ENCODE peak calls at places on chromosomes 6 and 20, in seven cellular contexts. Z is GM12878, X is HCT116, B is HepG2, T is SK-N-SH, C is K562, J is H1. E is an unnamed sample.

GRCh38 chr6:37507690-37508421 is 8.2 kb upstream of the CCDC167 start:
- DNase-seq in X (no peak), T (peak), C (no peak), J (no peak), B (no peak), Z (no peak), E (peak)

GRCh38 chr6:101558712-101559111 is 165.2 kb downstream of the GRIK2 start:
- DNase-seq in B (no peak), X (no peak), J (no peak), C (no peak), T (peak), Z (no peak), E (no peak)

GRCh38 chr20:25285091-25285647 is 37.3 kb downstream of the PYGB start:
- DNase-seq in X (no peak), J (peak), T (no peak), B (no peak), C (peak), Z (no peak), E (no peak)

GRCh38 chr20:17680128-17680835 is 1.8 kb downstream of the RRBP1 start:
- DNase-seq in J (no peak), C (no peak), T (no peak), B (peak), X (no peak), Z (no peak), E (no peak)

GRCh38 chr6:104604643-104605042 is 255.1 kb downstream of the HACE1 start:
- DNase-seq in X (no peak), J (no peak), B (no peak), Z (no peak), C (no peak), T (peak), E (no peak)

GRCh38 chr6:32852018-32852843 is 1.3 kb downstream of the TAP1 start:
- DNase-seq in C (no peak), J (no peak), X (no peak), T (no peak), B (no peak), Z (no peak), E (peak)

GRCh38 chr6:135922170-135922569 is 70.7 kb downstream of the PDE7B start:
- DNase-seq in X (peak), T (peak), C (no peak), J (no peak), Z (no peak), B (no peak), E (no peak)

GRCh38 chr6:105495515-105495914 is 92.6 kb upstream of the PREP start:
- DNase-seq in C (no peak), B (no peak), X (no peak), Z (no peak), J (no peak), T (no peak), E (no peak)

GRCh38 chr20:63688234-63689045 is 8.0 kb upstream of the TNFRSF6B start:
- DNase-seq in C (no peak), B (no peak), X (no peak), T (no peak), Z (no peak), J (no peak), E (no peak)

GRCh38 chr6:160520043-160520904 is 143.8 kb downstream of the LPA start:
- DNase-seq in X (no peak), T (peak), C (peak), Z (no peak), B (peak), J (peak), E (peak)

GRCh38 chr6:132788658-132789397 is 9.6 kb downstream of the SLC18B1 start:
- DNase-seq in X (no peak), Z (no peak), C (no peak), T (no peak), J (no peak), B (no peak), E (no peak)

GRCh38 chr6:39003072-39003471 is 45.5 kb upstream of the GLP1R start:
- DNase-seq in C (peak), Z (no peak), T (no peak), X (no peak), B (no peak), J (no peak), E (peak)

GRCh38 chr6:138972226-138972665 is 15.8 kb downstream of the REPS1 start:
- DNase-seq in X (no peak), B (no peak), Z (no peak), T (peak), J (no peak), C (no peak), E (no peak)

GRCh38 chr6:54206510-54206909 is 95.3 kb downstream of the MLIP start:
- DNase-seq in B (peak), T (no peak), X (no peak), C (no peak), J (no peak), Z (no peak), E (no peak)

GRCh38 chr6:54204921-54205511 is 93.8 kb downstream of the MLIP start:
- DNase-seq in T (no peak), C (no peak), B (peak), J (no peak), Z (no peak), X (no peak), E (no peak)
- TF ChIP-seq JUND in T (no peak), C (no peak), B (no peak), J (no peak), Z (no peak), X (no peak), E (no peak)

GRCh38 chr6:109834595-109835437 is 143.3 kb upstream of the GPR6 start:
- DNase-seq in B (no peak), C (no peak), X (no peak), Z (no peak), J (no peak), T (no peak), E (no peak)

GRCh38 chr6:109840034-109840433 is 138.1 kb upstream of the GPR6 start:
- DNase-seq in T (no peak), X (no peak), C (no peak), J (no peak), B (no peak), Z (no peak), E (no peak)

DNA sequence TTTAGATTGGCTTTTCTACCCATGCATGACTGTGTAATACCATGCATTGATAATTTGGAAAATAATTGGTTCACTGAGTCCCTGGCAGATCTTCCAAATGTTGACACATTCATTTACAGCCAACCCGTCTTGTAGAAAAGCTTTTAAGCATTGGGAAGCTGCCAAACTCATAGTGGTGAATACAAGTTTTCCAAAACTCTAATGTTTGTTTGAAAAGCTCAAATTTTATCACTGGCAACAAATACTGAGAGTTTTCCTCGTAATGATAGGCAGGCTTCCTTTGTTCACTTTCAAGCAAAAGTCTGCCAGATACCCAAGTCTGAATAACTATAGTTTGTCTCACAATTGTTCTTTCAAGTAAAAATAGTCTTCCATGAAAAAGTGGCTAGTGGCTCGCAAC is 143.0 kb downstream of the FIG4 start:
- DNase-seq in C (no peak), Z (no peak), B (no peak), T (no peak), X (no peak), J (no peak), E (no peak)
- TF ChIP-seq JUND in C (no peak), Z (no peak), B (no peak), T (no peak), X (no peak), J (no peak), E (no peak)

GRCh38 chr20:9966966-9967365 is 67.8 kb upstream of the ANKEF1 start:
- DNase-seq in C (no peak), B (peak), X (no peak), T (peak), J (no peak), Z (no peak), E (peak)
- TF ChIP-seq JUND in C (no peak), B (no peak), X (no peak), T (no peak), J (no peak), Z (no peak), E (no peak)

DNA sequence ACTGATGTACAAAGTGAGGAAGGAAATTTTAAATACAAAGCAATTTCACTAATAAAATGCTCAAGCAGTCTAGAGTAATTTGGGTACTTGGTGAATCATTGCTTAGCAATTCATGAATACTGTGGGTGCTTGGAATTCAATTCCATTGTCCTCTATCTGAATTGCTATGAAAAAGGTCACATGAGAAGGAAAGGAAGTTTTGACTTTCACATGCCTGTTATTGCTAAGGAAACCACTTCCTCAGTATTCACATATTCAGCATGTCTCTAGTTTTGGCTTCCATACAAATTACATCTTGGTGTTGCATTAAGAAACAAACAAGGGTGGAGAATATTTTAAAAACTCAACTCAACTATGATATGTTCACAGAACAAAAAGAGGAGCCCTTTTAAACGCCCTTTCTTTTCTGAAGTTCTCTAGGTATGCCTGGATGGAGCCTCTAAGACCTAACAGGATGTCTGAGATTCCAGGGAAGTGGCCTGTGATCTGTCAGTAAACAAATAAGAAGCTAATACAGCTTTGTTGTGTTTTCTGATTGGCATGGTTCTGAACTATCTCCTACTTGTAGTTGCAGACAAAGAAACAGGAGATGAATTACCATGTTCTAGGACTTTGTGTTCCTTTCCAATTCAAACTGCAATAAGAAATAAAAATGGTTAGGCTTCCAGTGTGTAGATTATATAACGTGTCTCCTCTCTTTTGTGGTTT is 190.4 kb downstream of the OGFRL1 start:
- DNase-seq in X (no peak), J (no peak), B (no peak), C (no peak), T (no peak), Z (no peak), E (peak)
- TF ChIP-seq JUND in X (no peak), J (peak), B (no peak), C (no peak), T (peak), Z (no peak), E (no peak)

GRCh38 chr6:159090530-159091306 is 45.9 kb upstream of the TAGAP start:
- DNase-seq in X (no peak), B (no peak), Z (no peak), J (peak), C (no peak), T (no peak), E (no peak)

GRCh38 chr6:159094444-159095252 is 49.9 kb upstream of the TAGAP start:
- DNase-seq in X (no peak), Z (no peak), B (no peak), J (peak), T (no peak), C (no peak), E (no peak)

GRCh38 chr6:159095561-159096095 is 50.8 kb upstream of the TAGAP start:
- DNase-seq in B (no peak), C (no peak), T (no peak), J (no peak), Z (no peak), X (no peak), E (no peak)

GRCh38 chr6:159092631-159093030 is 47.8 kb upstream of the TAGAP start:
- DNase-seq in X (no peak), C (no peak), Z (no peak), B (no peak), J (peak), T (no peak), E (no peak)

DNA sequence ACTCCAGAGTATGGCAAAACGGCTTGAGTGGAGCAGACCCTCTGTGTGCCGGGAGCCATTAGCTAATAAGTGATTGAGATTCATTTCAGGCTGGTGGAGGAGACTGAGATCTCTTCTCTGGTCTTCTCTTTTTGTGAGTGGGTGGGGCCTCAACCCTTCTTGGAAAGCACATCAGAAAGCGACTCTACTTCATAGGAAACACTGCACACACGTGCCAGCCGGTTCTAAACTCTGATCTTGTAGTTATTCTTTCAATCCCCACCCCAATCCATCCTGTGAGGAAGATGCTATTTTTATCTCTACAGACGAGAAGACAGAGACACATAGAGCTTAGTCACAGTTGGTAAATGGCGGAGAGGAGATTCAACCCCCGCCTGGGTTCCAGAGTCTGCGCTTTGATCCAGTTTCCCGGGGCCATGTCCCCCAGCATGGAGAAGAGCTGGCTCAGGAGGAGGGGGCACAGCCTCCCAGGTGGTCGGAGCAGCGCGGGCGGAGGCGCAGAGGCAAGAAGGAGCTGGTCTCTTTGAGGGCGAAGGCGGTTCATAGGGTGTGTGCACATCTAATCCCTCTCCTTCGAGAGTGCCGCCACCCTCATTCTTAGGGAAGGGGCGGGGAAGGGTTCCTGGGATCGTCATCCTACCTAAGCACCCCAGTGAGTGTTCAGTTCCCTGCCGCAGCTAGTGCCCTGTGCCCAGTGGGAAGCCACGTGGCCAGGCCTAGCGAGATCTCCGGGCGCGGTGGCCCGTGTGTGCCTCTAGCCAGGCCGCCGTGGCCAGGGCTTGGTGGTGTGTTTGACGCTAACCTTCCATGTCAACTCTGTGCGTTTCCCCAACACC is 49.0 kb upstream of the TAGAP start:
- DNase-seq in Z (no peak), T (no peak), B (no peak), C (no peak), X (no peak), J (peak), E (no peak)
- TF ChIP-seq JUND in Z (no peak), T (no peak), B (no peak), C (no peak), X (no peak), J (no peak), E (no peak)

DNA sequence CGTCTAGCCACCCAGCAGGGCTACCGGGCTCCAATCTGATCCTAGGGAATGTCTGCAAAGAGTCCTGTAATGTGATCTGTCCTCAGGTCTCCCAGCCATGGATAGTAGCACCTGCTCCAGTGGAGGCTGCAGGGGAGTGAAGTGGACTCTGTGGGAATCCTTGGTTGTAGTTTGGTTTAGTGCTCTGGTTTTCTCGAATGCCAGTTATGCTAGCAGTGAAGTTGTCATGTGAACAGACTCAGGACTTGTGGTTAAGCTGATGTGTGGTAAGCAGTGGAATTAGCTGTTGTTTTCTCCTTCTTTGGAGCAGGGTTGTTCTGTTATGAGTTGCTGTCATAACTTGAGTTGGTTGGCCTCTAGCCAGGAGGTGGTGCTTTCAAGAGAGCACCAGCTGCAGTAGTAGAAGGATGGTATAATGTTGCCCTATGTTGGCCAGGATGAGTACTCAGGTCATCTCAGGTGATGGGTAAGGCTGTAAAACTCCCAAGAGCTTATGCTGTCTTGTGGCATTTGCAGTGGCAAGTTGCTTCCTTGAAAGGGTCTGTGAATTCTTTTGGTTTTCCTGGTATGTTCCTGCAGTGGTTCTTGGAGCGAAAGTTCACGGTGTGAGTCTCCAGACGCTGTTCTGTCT is 390.2 kb downstream of the UTRN start:
- DNase-seq in C (no peak), Z (peak), X (no peak), J (no peak), T (no peak), B (no peak), E (no peak)
- TF ChIP-seq JUND in C (no peak), Z (no peak), X (no peak), J (no peak), T (no peak), B (no peak), E (no peak)

GRCh38 chr6:10609038-10609437 is 85.4 kb downstream of the C6orf52 start:
- DNase-seq in X (no peak), T (no peak), J (no peak), B (no peak), Z (no peak), C (no peak), E (no peak)

GRCh38 chr6:10613077-10613476 is 81.3 kb downstream of the C6orf52 start:
- DNase-seq in Z (no peak), C (no peak), B (peak), J (no peak), X (no peak), T (no peak), E (peak)

GRCh38 chr6:10610289-10610688 is 84.1 kb downstream of the C6orf52 start:
- DNase-seq in Z (no peak), X (no peak), J (no peak), B (no peak), C (no peak), T (no peak), E (no peak)

GRCh38 chr6:10613693-10614092 is 80.7 kb downstream of the C6orf52 start:
- DNase-seq in Z (no peak), B (no peak), T (no peak), C (no peak), J (no peak), X (no peak), E (no peak)

DNA sequence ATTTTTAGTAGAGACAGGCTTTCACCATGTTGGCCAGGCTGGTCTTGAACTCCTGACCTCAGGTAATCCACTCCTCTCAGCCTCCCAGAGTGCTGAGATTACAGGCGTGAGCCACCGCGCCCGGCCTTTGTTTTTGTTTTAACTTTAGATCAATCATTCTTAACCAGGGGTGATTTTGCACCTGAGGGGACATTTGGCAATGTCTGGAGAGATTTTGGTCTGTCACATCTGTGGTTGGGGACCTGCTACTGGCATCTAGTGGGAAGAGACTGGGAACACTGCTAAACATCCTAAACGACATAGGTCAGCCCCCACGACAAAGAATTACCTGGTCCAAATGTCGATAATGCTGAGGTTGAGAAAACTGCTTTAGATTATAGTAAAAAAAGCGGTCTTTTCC is 82.3 kb downstream of the C6orf52 start:
- DNase-seq in Z (no peak), T (no peak), B (no peak), C (no peak), X (no peak), J (no peak), E (no peak)
- TF ChIP-seq JUND in Z (no peak), T (no peak), B (no peak), C (no peak), X (no peak), J (no peak), E (no peak)

E was measured in T47D.